ENCODE peak calls at places on chromosomes 3 and 15, in five cellular contexts. H is globus pallidus, M is NCI-H2029, V is AG09309, U is Kasumi-1. T is an unnamed sample.

GRCh38 chr3:160998581-160998980 is 106.6 kb downstream of the B3GALNT1 start:
- DNase-seq in H (no peak), M (no peak), V (no peak), U (no peak), T (no peak)

GRCh38 chr3:195727596-195728195 is 6.9 kb downstream of the MUC20 start:
- DNase-seq in H (no peak), M (no peak), V (no peak), U (no peak), T (no peak)

GRCh38 chr15:62066663-62067447 is at the start of gene C2CD4A:
- DNase-seq in H (no peak), M (peak), V (no peak), U (peak), T (peak)

GRCh38 chr3:109952924-109953323 is 615.6 kb upstream of the DPPA4 start:
- DNase-seq in H (no peak), M (no peak), V (no peak), U (no peak), T (no peak)

GRCh38 chr15:92097473-92098178 is 244.1 kb downstream of the SLCO3A1 start:
- DNase-seq in H (peak), M (no peak), V (no peak), U (peak), T (peak)

GRCh38 chr3:123883656-123884257 is 375 bp downstream of the MYLK start:
- DNase-seq in H (no peak), M (no peak), V (no peak), U (no peak), T (no peak)

GRCh38 chr3:190130700-190131099 is 10.0 kb upstream of the P3H2 start:
- DNase-seq in H (no peak), M (no peak), V (no peak), U (no peak), T (no peak)

GRCh38 chr3:14518893-14519292 is 21.2 kb downstream of the GRIP2 start:
- DNase-seq in H (no peak), M (no peak), V (no peak), U (no peak), T (no peak)

GRCh38 chr3:191342391-191342790 is 12.1 kb upstream of the UTS2B start:
- DNase-seq in H (no peak), M (no peak), V (no peak), U (no peak), T (no peak)

GRCh38 chr15:66364944-66365343 is 8.5 kb upstream of the TIPIN start:
- DNase-seq in H (no peak), M (no peak), V (no peak), U (no peak), T (no peak)

GRCh38 chr15:65603134-65603533 is 7.8 kb downstream of the INTS14 start:
- DNase-seq in H (no peak), M (no peak), V (no peak), U (no peak), T (no peak)

T was measured in pons.